ENCODE peak calls at places on chromosomes 4 and X, in ten cellular contexts. J, Z, M, R, I, S, V, W, L and P are unnamed samples.
A peak's percentile ranks its signal among the peaks of the same experiment; 100 is the strongest.

GRCh38 chr4:106565727-106566126 is 197.1 kb upstream of the GIMD1 start:
- DNase-seq in I (no peak), R (no peak), J (no peak), L (no peak), Z (no peak), V (no peak), M (no peak), S (no peak), W (no peak), P (no peak)

GRCh38 chrX:102712216-102712966 is at the start of gene GPRASP2:
- DNase-seq in R (peak; percentile 77), Z (peak; percentile 81), W (peak; percentile 57), J (no peak), S (peak; percentile 90), I (peak; percentile 48), M (peak; percentile 12), L (peak; percentile 38), V (peak; percentile 88), P (no peak)

GRCh38 chrX:9279271-9279596 is 185.6 kb upstream of the TBL1X start:
- DNase-seq in W (no peak), V (no peak), I (no peak), M (no peak), R (no peak), J (no peak), Z (no peak), L (no peak), S (no peak), P (no peak)

GRCh38 chr4:84492290-84492689 is 6.8 kb downstream of the NKX6-1 start:
- DNase-seq in L (no peak), S (no peak), J (no peak), V (no peak), M (no peak), Z (no peak), W (no peak), I (no peak), R (no peak), P (no peak)

GRCh38 chrX:85243155-85243554 is 424 bp downstream of the SATL1 start:
- DNase-seq in Z (no peak), S (no peak), I (no peak), W (no peak), R (no peak), L (no peak), J (no peak), V (no peak), M (no peak), P (no peak)

GRCh38 chr4:8227771-8228318 is 28.8 kb downstream of the SH3TC1 start:
- DNase-seq in S (peak; percentile 83), M (no peak), W (no peak), Z (no peak), V (no peak), L (no peak), I (no peak), R (peak; percentile 74), J (no peak), P (no peak)

GRCh38 chr4:129822708-129823504 is 727.0 kb downstream of the C4orf33 start:
- DNase-seq in W (no peak), I (peak; percentile 63), M (no peak), S (no peak), Z (no peak), V (no peak), L (no peak), R (peak; percentile 14), J (no peak), P (no peak)

GRCh38 chrX:26522501-26522900 is 306.5 kb downstream of the MAGEB5 start:
- DNase-seq in R (no peak), V (no peak), Z (no peak), J (no peak), S (no peak), L (no peak), I (no peak), M (no peak), W (no peak), P (no peak)

GRCh38 chr4:105620640-105621323 is 68.4 kb downstream of the ARHGEF38 start:
- DNase-seq in I (no peak), M (no peak), L (no peak), R (peak; percentile 44), Z (no peak), V (no peak), S (no peak), W (no peak), J (no peak), P (no peak)

GRCh38 chr4:38385286-38386010 is 278.6 kb upstream of the KLF3 start:
- DNase-seq in J (no peak), Z (no peak), M (no peak), R (no peak), L (no peak), I (peak; percentile 22), V (no peak), W (no peak), S (no peak), P (no peak)

GRCh38 chrX:23434356-23434884 is 99.8 kb downstream of the PTCHD1 start:
- DNase-seq in Z (peak; percentile 91), M (peak; percentile 69), V (peak; percentile 90), L (peak; percentile 46), R (peak; percentile 84), I (peak; percentile 62), S (no peak), J (peak; percentile 76), W (peak; percentile 67), P (no peak)

GRCh38 chr4:153759407-153760226 is at the start of gene RNF175:
- DNase-seq in J (no peak), V (no peak), M (no peak), Z (no peak), S (peak; percentile 88), W (no peak), L (no peak), R (peak; percentile 60), I (no peak), P (no peak)

GRCh38 chr4:8855781-8856245 is 15.8 kb downstream of the HMX1 start:
- DNase-seq in Z (no peak), W (no peak), S (no peak), I (no peak), V (no peak), R (peak; percentile 36), L (no peak), J (no peak), M (no peak), P (no peak)

GRCh38 chr4:73776363-73776762 is 36.0 kb downstream of the CXCL8 start:
- DNase-seq in Z (peak; percentile 68), V (no peak), R (no peak), S (no peak), L (no peak), J (no peak), I (peak; percentile 31), W (peak; percentile 51), M (peak; percentile 32), P (no peak)

DNA sequence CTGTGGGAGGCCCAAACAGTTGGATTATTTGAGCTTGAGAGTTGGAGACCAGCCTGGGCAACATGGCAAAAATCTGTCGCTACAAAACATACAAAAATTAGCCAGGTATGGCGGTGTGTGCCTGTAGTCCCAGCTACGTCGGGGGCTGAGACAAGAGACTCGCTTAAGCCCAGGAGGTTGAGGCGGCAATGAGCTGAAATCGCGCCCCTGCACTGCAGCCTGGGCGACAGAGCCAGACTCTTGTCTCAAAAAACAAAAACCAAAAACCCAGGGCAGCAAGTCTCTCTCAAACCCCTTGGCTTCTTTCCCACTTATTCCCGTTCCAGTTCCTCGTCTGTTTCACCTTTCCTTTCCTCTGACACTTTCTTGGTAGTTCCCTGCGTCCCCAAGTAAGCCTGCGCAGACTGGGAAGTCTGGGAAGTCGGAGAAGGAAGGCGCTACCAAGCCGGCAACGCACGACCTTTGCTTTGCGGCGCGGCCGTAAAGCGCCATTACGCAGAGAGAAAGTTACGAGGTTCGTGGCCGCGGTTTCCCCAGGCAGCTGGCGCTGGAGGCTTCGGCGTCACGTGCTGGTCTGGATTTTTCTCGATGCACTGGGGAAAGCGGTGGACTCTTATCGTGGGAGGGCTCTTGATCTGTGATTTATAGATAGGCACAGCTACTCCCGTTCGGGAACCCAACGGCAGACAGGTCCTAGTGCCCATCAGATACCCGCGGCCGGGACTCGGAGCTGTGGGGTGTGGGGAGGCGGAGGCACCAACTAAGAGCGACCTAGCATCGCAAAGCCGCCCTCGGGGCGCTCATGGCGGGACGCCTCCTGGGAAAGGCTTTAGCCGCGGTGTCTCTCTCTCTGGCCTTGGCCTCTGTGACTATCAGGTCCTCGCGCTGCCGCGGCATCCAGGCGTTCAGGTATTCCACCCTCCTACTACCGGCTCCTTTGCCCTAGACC is at the start of gene NUDT9:
- DNase-seq in R (peak; percentile 96), V (peak; percentile 99), L (peak; percentile 96), I (peak; percentile 94), M (peak; percentile 93), J (peak; percentile 98), Z (peak; percentile 97), W (peak; percentile 97), S (peak; percentile 95), P (peak; percentile 97)
- TF ChIP-seq POLR2A in R (peak; percentile 69), V (peak; percentile 6), L (peak; percentile 83), I (peak; percentile 89), M (peak; percentile 47), J (peak; percentile 57), Z (peak; percentile 86), W (peak; percentile 69), S (peak; percentile 88), P (no peak)

GRCh38 chr4:151099226-151099975 is at the start of gene RPS3A:
- DNase-seq in V (peak; percentile 99), L (peak; percentile 97), Z (peak; percentile 98), R (peak; percentile 97), J (peak; percentile 99), W (peak; percentile 96), I (peak; percentile 98), S (peak; percentile 99), M (peak; percentile 95), P (peak; percentile 98)
- TF ChIP-seq POLR2A in V (no peak), L (peak; percentile 89), Z (peak; percentile 54), R (peak; percentile 74), J (peak; percentile 32), W (peak; percentile 64), I (peak; percentile 90), S (peak; percentile 89), M (peak; percentile 54), P (peak; percentile 65)

GRCh38 chr4:2284161-2284933 is 22.4 kb upstream of the MXD4 start:
- DNase-seq in L (no peak), I (no peak), M (no peak), R (peak; percentile 32), W (peak; percentile 11), Z (peak; percentile 55), J (peak; percentile 40), V (no peak), S (no peak), P (no peak)
- TF ChIP-seq POLR2A in L (no peak), I (no peak), M (no peak), R (no peak), W (no peak), Z (no peak), J (no peak), V (no peak), S (no peak), P (no peak)

DNA sequence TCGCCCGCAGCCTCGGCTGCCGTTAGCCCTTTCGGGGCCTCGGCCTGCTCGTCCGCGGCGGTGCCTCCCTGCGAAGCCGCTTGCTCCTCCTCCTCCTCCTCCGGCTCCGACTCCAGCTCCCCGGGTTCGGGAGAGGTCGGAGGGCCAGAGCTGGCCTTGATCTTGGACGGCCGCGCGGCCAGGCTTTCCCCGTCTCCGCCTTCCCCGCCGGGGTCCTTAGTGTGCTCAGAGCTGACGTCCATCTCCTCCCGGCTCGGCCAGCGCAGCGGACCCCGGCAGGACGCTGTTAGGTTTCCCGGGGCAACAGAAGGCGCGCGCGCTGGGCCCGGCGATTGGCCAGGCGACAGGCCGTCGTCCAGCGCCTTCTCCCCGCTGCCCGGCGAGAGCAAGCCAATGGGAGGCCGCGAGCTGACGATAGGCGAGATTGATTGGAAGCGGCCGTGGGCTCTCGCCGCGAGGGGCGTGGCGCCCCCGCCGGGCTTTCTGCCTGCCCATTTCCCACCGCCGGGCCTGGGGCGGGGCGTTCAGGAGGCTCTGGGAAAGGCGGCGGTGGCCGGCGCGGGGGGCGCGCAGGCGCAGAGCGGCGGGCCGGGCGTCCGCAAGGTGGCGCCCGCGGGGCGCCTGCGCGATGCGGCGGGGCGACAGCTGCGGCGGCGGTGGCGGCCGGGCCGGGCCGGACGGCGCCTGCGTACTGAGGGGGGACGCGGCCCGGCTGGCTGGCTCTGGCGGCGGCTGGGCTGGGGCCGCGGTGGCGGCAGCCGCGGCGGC is at the start of gene TADA2B:
- DNase-seq in R (peak; percentile 99), V (peak; percentile 99), W (peak; percentile 95), M (peak; percentile 97), L (peak; percentile 98), S (peak; percentile 99), J (peak; percentile 98), I (peak; percentile 97), Z (peak; percentile 99), P (peak; percentile 97)
- TF ChIP-seq POLR2A in R (peak; percentile 34), V (no peak), W (peak; percentile 17), M (peak; percentile 49), L (no peak), S (peak; percentile 54), J (no peak), I (peak; percentile 22), Z (no peak), P (no peak)